ENCODE peak calls at places on chromosomes 6 and 20, in five cellular contexts. T is DMS153, C is A172, D is GDM1, Z is skeletal muscle cell. Y is an unnamed sample.
A peak's percentile ranks its signal among the peaks of the same experiment; 100 is the strongest.

GRCh38 chr20:57986776-57987175 is 241.7 kb downstream of the ANKRD60 start:
- DNase-seq in T (no peak), C (no peak), D (no peak), Z (no peak), Y (no peak)

GRCh38 chr6:4935486-4935885 is 68.4 kb downstream of the RPP40 start:
- DNase-seq in T (no peak), C (no peak), D (no peak), Z (no peak), Y (no peak)

GRCh38 chr6:17431581-17431980 is 38.2 kb downstream of the CAP2 start:
- DNase-seq in T (no peak), C (peak; percentile 43), D (no peak), Z (no peak), Y (no peak)

GRCh38 chr6:42520786-42521607 is 42.8 kb upstream of the UBR2 start:
- DNase-seq in T (no peak), C (peak; percentile 44), D (no peak), Z (no peak), Y (no peak)

GRCh38 chr6:7448232-7448631 is 58.6 kb downstream of the RIOK1 start:
- DNase-seq in T (no peak), C (no peak), D (no peak), Z (no peak), Y (no peak)

GRCh38 chr6:170208651-170209353 is 82.1 kb downstream of the DLL1 start:
- DNase-seq in T (no peak), C (no peak), D (no peak), Z (no peak), Y (no peak)

GRCh38 chr20:10077081-10077471 is 42.3 kb downstream of the ANKEF1 start:
- DNase-seq in T (no peak), C (no peak), D (no peak), Z (no peak), Y (no peak)

GRCh38 chr6:53492860-53493634 is 51.9 kb downstream of the GCLC start:
- DNase-seq in T (peak; percentile 37), C (peak; percentile 47), D (no peak), Z (no peak), Y (peak; percentile 66)

GRCh38 chr6:37516076-37516919 is 16.6 kb upstream of the CCDC167 start:
- DNase-seq in T (peak; percentile 79), C (peak; percentile 72), D (peak; percentile 40), Z (no peak), Y (peak; percentile 73)

GRCh38 chr20:24673678-24674570 is 204.5 kb downstream of the SYNDIG1 start:
- DNase-seq in T (no peak), C (peak; percentile 87), D (no peak), Z (no peak), Y (no peak)

GRCh38 chr6:38262609-38263008 is 377.1 kb downstream of the BTBD9 start:
- DNase-seq in T (no peak), C (peak; percentile 47), D (no peak), Z (no peak), Y (peak; percentile 42)

GRCh38 chr6:136719280-136720044 is 72.8 kb downstream of the MAP3K5 start:
- DNase-seq in T (no peak), C (no peak), D (no peak), Z (no peak), Y (no peak)

GRCh38 chr6:35258858-35259193 is 709 bp upstream of the ZNF76 start:
- DNase-seq in T (no peak), C (no peak), D (no peak), Z (peak; percentile 22), Y (peak; percentile 49)

GRCh38 chr6:34205466-34205865 is 31.2 kb upstream of the HMGA1 start:
- DNase-seq in T (no peak), C (peak; percentile 30), D (no peak), Z (no peak), Y (no peak)

GRCh38 chr6:89842228-89842627 is 12.5 kb downstream of the CASP8AP2 start:
- DNase-seq in T (no peak), C (no peak), D (no peak), Z (no peak), Y (no peak)

GRCh38 chr6:164151161-164151728 is 736.7 kb downstream of the QKI start:
- DNase-seq in T (peak; percentile 92), C (no peak), D (no peak), Z (no peak), Y (peak; percentile 56)

GRCh38 chr6:39882567-39882953 is 51.7 kb downstream of the MOCS1 start:
- DNase-seq in T (no peak), C (peak; percentile 53), D (no peak), Z (peak; percentile 99), Y (no peak)

GRCh38 chr20:54061106-54061881 is 9.1 kb downstream of the BCAS1 start:
- DNase-seq in T (no peak), C (peak; percentile 52), D (no peak), Z (peak; percentile 25), Y (peak; percentile 71)

GRCh38 chr6:153117986-153118886 is 12.8 kb downstream of the RGS17 start:
- DNase-seq in T (no peak), C (peak; percentile 73), D (no peak), Z (peak; percentile 31), Y (peak; percentile 30)

GRCh38 chr6:120303527-120303926 is 954.0 kb upstream of the MAN1A1 start:
- DNase-seq in T (no peak), C (no peak), D (no peak), Z (no peak), Y (no peak)

GRCh38 chr20:25254986-25255680 is 7.2 kb downstream of the PYGB start:
- DNase-seq in T (no peak), C (peak; percentile 32), D (no peak), Z (no peak), Y (no peak)